ENCODE peak calls at places on chromosome 4, in seven cellular contexts. One of them, this sample, is unnamed.
A peak's percentile ranks its signal among the peaks of the same experiment; 100 is the strongest.

GRCh38 chr4:94877973-94878372 is 120.2 kb downstream of the BMPR1B start:
- DNase-seq in lower lobe of right lung: no peak
- DNase-seq in progenitor cell of endocrine pancreas: no peak
- DNase-seq in astrocyte of the spinal cord: peak; percentile 50
- DNase-seq in Calu3: no peak
- DNase-seq in GM12865: no peak
- DNase-seq in fibroblast of mammary gland: peak; percentile 58
- DNase-seq in this sample: no peak

GRCh38 chr4:6474053-6474568 is 1.7 kb upstream of the PPP2R2C start:
- DNase-seq in lower lobe of right lung: no peak
- DNase-seq in progenitor cell of endocrine pancreas: peak; percentile 9
- DNase-seq in astrocyte of the spinal cord: no peak
- DNase-seq in Calu3: peak; percentile 34
- DNase-seq in GM12865: no peak
- DNase-seq in fibroblast of mammary gland: no peak
- DNase-seq in this sample: peak; percentile 45

GRCh38 chr4:89753601-89754066 is 83.3 kb downstream of the SNCA start:
- DNase-seq in lower lobe of right lung: no peak
- DNase-seq in progenitor cell of endocrine pancreas: no peak
- DNase-seq in astrocyte of the spinal cord: peak; percentile 94
- DNase-seq in Calu3: no peak
- DNase-seq in GM12865: no peak
- DNase-seq in fibroblast of mammary gland: peak; percentile 100
- DNase-seq in this sample: no peak

GRCh38 chr4:123102897-123103489 is 180.6 kb upstream of the NUDT6 start:
- DNase-seq in lower lobe of right lung: no peak
- DNase-seq in progenitor cell of endocrine pancreas: no peak
- DNase-seq in astrocyte of the spinal cord: peak; percentile 73
- DNase-seq in Calu3: no peak
- DNase-seq in GM12865: peak; percentile 52
- DNase-seq in fibroblast of mammary gland: peak; percentile 70
- DNase-seq in this sample: no peak

GRCh38 chr4:55125763-55126541 is 557 bp upstream of the KDR start:
- DNase-seq in lower lobe of right lung: peak; percentile 46
- DNase-seq in progenitor cell of endocrine pancreas: no peak
- DNase-seq in astrocyte of the spinal cord: no peak
- DNase-seq in Calu3: no peak
- DNase-seq in GM12865: no peak
- DNase-seq in fibroblast of mammary gland: peak; percentile 3
- DNase-seq in this sample: no peak

GRCh38 chr4:14222630-14223029 is 595.1 kb upstream of the BOD1L1 start:
- DNase-seq in lower lobe of right lung: no peak
- DNase-seq in progenitor cell of endocrine pancreas: no peak
- DNase-seq in astrocyte of the spinal cord: no peak
- DNase-seq in Calu3: no peak
- DNase-seq in GM12865: no peak
- DNase-seq in fibroblast of mammary gland: no peak
- DNase-seq in this sample: no peak

GRCh38 chr4:47462799-47463234 is 685 bp downstream of the COMMD8 start:
- DNase-seq in lower lobe of right lung: no peak
- DNase-seq in progenitor cell of endocrine pancreas: no peak
- DNase-seq in astrocyte of the spinal cord: no peak
- DNase-seq in Calu3: no peak
- DNase-seq in GM12865: peak; percentile 16
- DNase-seq in fibroblast of mammary gland: peak; percentile 17
- DNase-seq in this sample: no peak

GRCh38 chr4:99945718-99946345 is 586 bp downstream of the DNAJB14 start:
- DNase-seq in lower lobe of right lung: no peak
- DNase-seq in progenitor cell of endocrine pancreas: peak; percentile 31
- DNase-seq in astrocyte of the spinal cord: peak; percentile 43
- DNase-seq in Calu3: no peak
- DNase-seq in GM12865: peak; percentile 51
- DNase-seq in fibroblast of mammary gland: peak; percentile 20
- DNase-seq in this sample: no peak

GRCh38 chr4:17817027-17817426 is 6.2 kb downstream of the NCAPG start:
- DNase-seq in lower lobe of right lung: no peak
- DNase-seq in progenitor cell of endocrine pancreas: no peak
- DNase-seq in astrocyte of the spinal cord: peak; percentile 81
- DNase-seq in Calu3: no peak
- DNase-seq in GM12865: peak; percentile 62
- DNase-seq in fibroblast of mammary gland: peak; percentile 81
- DNase-seq in this sample: no peak

GRCh38 chr4:66923081-66923865 is 622.0 kb downstream of the CENPC start:
- DNase-seq in lower lobe of right lung: no peak
- DNase-seq in progenitor cell of endocrine pancreas: no peak
- DNase-seq in astrocyte of the spinal cord: peak; percentile 39
- DNase-seq in Calu3: no peak
- DNase-seq in GM12865: no peak
- DNase-seq in fibroblast of mammary gland: no peak
- DNase-seq in this sample: no peak

GRCh38 chr4:42914937-42915336 is 22.4 kb downstream of the GRXCR1 start:
- DNase-seq in lower lobe of right lung: no peak
- DNase-seq in progenitor cell of endocrine pancreas: no peak
- DNase-seq in astrocyte of the spinal cord: no peak
- DNase-seq in Calu3: no peak
- DNase-seq in GM12865: no peak
- DNase-seq in fibroblast of mammary gland: no peak
- DNase-seq in this sample: no peak
- TF ChIP-seq CTCF in lower lobe of right lung: no peak
- TF ChIP-seq CTCF in progenitor cell of endocrine pancreas: no peak
- TF ChIP-seq CTCF in astrocyte of the spinal cord: no peak
- TF ChIP-seq CTCF in Calu3: no peak
- TF ChIP-seq CTCF in GM12865: no peak
- TF ChIP-seq CTCF in fibroblast of mammary gland: no peak
- TF ChIP-seq CTCF in this sample: no peak

DNA sequence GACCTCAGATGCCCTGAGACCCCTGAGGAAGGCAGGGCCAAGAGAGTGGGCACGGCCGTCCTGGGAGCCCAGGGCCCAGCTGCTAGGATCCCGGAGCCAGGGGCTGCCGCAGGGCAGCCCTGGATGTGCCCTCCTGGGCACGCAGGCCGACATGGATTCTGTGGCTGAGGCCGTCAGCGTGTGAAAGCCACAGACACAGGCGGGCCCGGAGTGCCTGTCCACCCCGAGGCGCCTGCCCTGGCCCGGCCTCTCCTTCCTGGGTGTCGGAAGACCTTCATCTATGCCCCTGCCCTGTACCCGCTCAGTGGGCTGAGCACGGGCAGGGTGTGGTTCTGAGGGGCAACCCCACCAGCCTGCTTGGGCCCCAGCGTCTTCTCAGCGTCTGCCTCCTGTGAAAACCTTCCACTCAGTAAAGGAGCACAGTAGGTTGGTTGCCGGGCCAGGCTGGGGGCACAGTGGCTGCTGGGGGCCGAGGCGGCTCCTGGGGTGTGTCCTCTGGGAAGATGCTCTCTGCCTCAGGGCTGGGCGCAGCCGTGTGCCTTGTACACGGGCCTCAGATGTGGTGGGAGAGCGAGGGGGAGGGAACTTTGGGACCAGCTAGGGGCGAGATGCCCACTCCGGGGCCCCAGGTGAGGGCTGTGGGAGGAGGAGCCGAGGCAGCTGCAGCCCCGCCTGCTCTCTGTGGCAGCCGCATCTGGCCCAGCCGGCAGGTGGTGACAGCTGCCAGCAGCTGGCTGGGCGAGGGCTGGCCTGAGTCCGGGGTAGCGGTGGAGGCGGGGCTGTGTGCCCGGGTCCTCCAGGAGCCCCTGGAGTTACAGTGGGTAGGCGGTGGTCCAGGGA is 20.8 kb downstream of the FGFRL1 start:
- DNase-seq in lower lobe of right lung: no peak
- DNase-seq in progenitor cell of endocrine pancreas: no peak
- DNase-seq in astrocyte of the spinal cord: no peak
- DNase-seq in Calu3: peak; percentile 38
- DNase-seq in GM12865: no peak
- DNase-seq in fibroblast of mammary gland: no peak
- DNase-seq in this sample: no peak
- TF ChIP-seq CTCF in lower lobe of right lung: no peak
- TF ChIP-seq CTCF in progenitor cell of endocrine pancreas: no peak
- TF ChIP-seq CTCF in astrocyte of the spinal cord: no peak
- TF ChIP-seq CTCF in Calu3: no peak
- TF ChIP-seq CTCF in GM12865: no peak
- TF ChIP-seq CTCF in fibroblast of mammary gland: no peak
- TF ChIP-seq CTCF in this sample: no peak

DNA sequence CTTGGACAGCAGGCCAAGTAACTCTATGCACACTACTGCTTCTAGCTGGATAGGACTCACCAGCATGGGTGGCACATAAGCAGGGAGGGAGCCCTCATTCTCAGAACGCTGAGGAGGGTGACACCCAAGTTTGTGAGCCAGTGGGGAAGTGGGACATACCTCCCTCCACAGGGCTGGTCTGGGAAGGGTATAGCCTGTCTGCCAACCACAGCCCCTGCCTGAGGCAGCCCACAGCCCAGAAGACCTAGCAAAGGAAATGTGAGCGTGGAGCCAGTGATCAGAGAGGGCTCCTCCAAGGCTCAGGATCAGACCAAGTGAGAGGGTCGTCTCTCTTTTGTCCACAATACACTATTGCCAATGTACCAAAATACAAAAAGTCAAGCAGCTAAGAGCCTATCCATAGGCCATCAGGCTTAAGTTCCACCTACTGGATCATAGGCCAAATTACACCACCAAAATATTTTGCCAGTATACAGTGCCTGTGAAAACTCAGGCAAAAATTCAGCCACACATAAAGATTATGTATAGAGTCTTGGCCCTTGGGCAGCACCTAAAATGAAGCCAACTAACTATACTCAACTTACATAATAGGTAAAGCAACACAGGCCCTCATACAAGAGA is 1203.1 kb downstream of the PCDH18 start:
- DNase-seq in lower lobe of right lung: no peak
- DNase-seq in progenitor cell of endocrine pancreas: no peak
- DNase-seq in astrocyte of the spinal cord: no peak
- DNase-seq in Calu3: no peak
- DNase-seq in GM12865: no peak
- DNase-seq in fibroblast of mammary gland: no peak
- DNase-seq in this sample: no peak
- TF ChIP-seq CTCF in lower lobe of right lung: no peak
- TF ChIP-seq CTCF in progenitor cell of endocrine pancreas: peak; percentile 14
- TF ChIP-seq CTCF in astrocyte of the spinal cord: peak; percentile 36
- TF ChIP-seq CTCF in Calu3: no peak
- TF ChIP-seq CTCF in GM12865: no peak
- TF ChIP-seq CTCF in fibroblast of mammary gland: no peak
- TF ChIP-seq CTCF in this sample: peak; percentile 53

GRCh38 chr4:142566780-142567179 is 279.3 kb downstream of the INPP4B start:
- DNase-seq in lower lobe of right lung: no peak
- DNase-seq in progenitor cell of endocrine pancreas: no peak
- DNase-seq in astrocyte of the spinal cord: no peak
- DNase-seq in Calu3: no peak
- DNase-seq in GM12865: no peak
- DNase-seq in fibroblast of mammary gland: no peak
- DNase-seq in this sample: no peak

GRCh38 chr4:142565771-142566170 is 280.3 kb downstream of the INPP4B start:
- DNase-seq in lower lobe of right lung: no peak
- DNase-seq in progenitor cell of endocrine pancreas: no peak
- DNase-seq in astrocyte of the spinal cord: no peak
- DNase-seq in Calu3: no peak
- DNase-seq in GM12865: peak; percentile 7
- DNase-seq in fibroblast of mammary gland: no peak
- DNase-seq in this sample: no peak

GRCh38 chr4:142566243-142566642 is 279.9 kb downstream of the INPP4B start:
- DNase-seq in lower lobe of right lung: no peak
- DNase-seq in progenitor cell of endocrine pancreas: no peak
- DNase-seq in astrocyte of the spinal cord: no peak
- DNase-seq in Calu3: no peak
- DNase-seq in GM12865: no peak
- DNase-seq in fibroblast of mammary gland: no peak
- DNase-seq in this sample: no peak

GRCh38 chr4:142567620-142568451 is 278.3 kb downstream of the INPP4B start:
- DNase-seq in lower lobe of right lung: no peak
- DNase-seq in progenitor cell of endocrine pancreas: no peak
- DNase-seq in astrocyte of the spinal cord: peak; percentile 28
- DNase-seq in Calu3: peak; percentile 48
- DNase-seq in GM12865: peak; percentile 41
- DNase-seq in fibroblast of mammary gland: peak; percentile 20
- DNase-seq in this sample: no peak

DNA sequence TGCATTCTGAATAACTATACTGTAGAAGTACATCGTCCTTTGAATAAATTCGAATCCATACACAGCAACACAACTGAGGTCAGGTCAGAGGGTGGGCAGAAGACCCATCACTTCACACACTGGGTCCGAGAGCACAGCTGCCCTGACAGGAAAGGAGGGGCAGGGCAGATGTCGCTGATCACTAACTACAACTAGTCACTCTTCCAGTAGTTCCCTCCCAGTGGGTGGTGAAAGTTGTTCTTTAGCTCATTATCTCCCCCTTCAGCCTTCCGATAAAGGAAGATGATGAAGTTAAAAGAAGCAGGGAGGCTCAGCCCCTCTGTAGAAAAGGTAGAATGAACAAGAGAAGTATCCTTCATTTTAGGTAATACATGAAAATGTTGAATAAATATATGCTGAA is 278.9 kb downstream of the INPP4B start:
- DNase-seq in lower lobe of right lung: no peak
- DNase-seq in progenitor cell of endocrine pancreas: no peak
- DNase-seq in astrocyte of the spinal cord: no peak
- DNase-seq in Calu3: peak; percentile 46
- DNase-seq in GM12865: peak; percentile 26
- DNase-seq in fibroblast of mammary gland: no peak
- DNase-seq in this sample: no peak
- TF ChIP-seq CTCF in lower lobe of right lung: no peak
- TF ChIP-seq CTCF in progenitor cell of endocrine pancreas: no peak
- TF ChIP-seq CTCF in astrocyte of the spinal cord: no peak
- TF ChIP-seq CTCF in Calu3: no peak
- TF ChIP-seq CTCF in GM12865: no peak
- TF ChIP-seq CTCF in fibroblast of mammary gland: peak; percentile 2
- TF ChIP-seq CTCF in this sample: no peak

GRCh38 chr4:129839687-129840086 is 743.7 kb downstream of the C4orf33 start:
- DNase-seq in lower lobe of right lung: no peak
- DNase-seq in progenitor cell of endocrine pancreas: no peak
- DNase-seq in astrocyte of the spinal cord: peak; percentile 5
- DNase-seq in Calu3: no peak
- DNase-seq in GM12865: no peak
- DNase-seq in fibroblast of mammary gland: peak; percentile 23
- DNase-seq in this sample: no peak
- TF ChIP-seq CTCF in lower lobe of right lung: no peak
- TF ChIP-seq CTCF in progenitor cell of endocrine pancreas: no peak
- TF ChIP-seq CTCF in astrocyte of the spinal cord: no peak
- TF ChIP-seq CTCF in Calu3: no peak
- TF ChIP-seq CTCF in GM12865: no peak
- TF ChIP-seq CTCF in fibroblast of mammary gland: no peak
- TF ChIP-seq CTCF in this sample: no peak

DNA sequence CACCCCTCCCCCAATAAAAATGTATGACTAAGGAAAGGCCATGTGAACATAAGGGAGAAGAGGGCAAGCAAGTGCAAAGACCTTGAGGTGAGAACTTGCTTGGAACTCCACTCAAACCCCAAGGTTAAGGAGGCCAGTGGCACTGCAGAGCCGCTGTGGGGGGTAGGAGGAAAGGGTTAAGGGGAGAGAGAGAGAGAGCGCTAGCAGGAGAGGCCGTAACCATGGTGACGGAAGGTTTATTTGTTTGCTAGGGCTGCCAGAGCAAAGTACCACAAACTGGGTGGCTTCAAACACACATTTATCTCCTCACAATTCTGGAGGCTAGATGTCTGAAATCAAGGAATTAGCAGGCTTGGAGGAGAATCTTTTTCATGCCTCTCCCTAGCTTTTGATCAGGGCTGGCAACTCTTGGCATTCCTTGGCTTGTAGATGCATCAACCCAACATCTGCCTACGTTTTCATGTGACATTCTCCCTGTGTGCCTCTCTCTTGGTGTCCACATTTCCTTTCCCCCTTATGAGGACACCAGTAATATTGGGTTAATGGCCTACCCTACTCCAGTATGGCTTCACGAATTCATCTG is 35.2 kb downstream of the SMIM20 start:
- DNase-seq in lower lobe of right lung: no peak
- DNase-seq in progenitor cell of endocrine pancreas: no peak
- DNase-seq in astrocyte of the spinal cord: no peak
- DNase-seq in Calu3: no peak
- DNase-seq in GM12865: no peak
- DNase-seq in fibroblast of mammary gland: no peak
- DNase-seq in this sample: no peak
- TF ChIP-seq CTCF in lower lobe of right lung: no peak
- TF ChIP-seq CTCF in progenitor cell of endocrine pancreas: no peak
- TF ChIP-seq CTCF in astrocyte of the spinal cord: no peak
- TF ChIP-seq CTCF in Calu3: no peak
- TF ChIP-seq CTCF in GM12865: no peak
- TF ChIP-seq CTCF in fibroblast of mammary gland: no peak
- TF ChIP-seq CTCF in this sample: no peak

This sample was measured in endothelial cell.